ENCODE peak calls at places on chromosomes 7 and 10, in four cellular contexts. One of them, this sample, is unnamed.
A peak's percentile ranks its signal among the peaks of the same experiment; 100 is the strongest.

GRCh38 chr10:11551915-11552602 is 59.4 kb downstream of the USP6NL start:
- DNase-seq in hypothalamus: no peak
- DNase-seq in dorsolateral prefrontal cortex: no peak
- DNase-seq in stimulated activated CD8-positive, alpha-beta memory T cell treated with anti-CD3 and anti-CD28 coated beads, Interleukin-4, amount 100 ng/mL, for 1 hour: no peak
- DNase-seq in this sample: no peak

GRCh38 chr7:148941598-148942280 is 57.6 kb upstream of the EZH2 start:
- DNase-seq in dorsolateral prefrontal cortex: no peak
- DNase-seq in hypothalamus: no peak
- DNase-seq in stimulated activated CD8-positive, alpha-beta memory T cell treated with anti-CD3 and anti-CD28 coated beads, Interleukin-4, amount 100 ng/mL, for 1 hour: peak; percentile 15
- DNase-seq in this sample: no peak

GRCh38 chr10:87585565-87586514 is 73.8 kb upstream of the PAPSS2 start:
- DNase-seq in stimulated activated CD8-positive, alpha-beta memory T cell treated with anti-CD3 and anti-CD28 coated beads, Interleukin-4, amount 100 ng/mL, for 1 hour: no peak
- DNase-seq in dorsolateral prefrontal cortex: no peak
- DNase-seq in hypothalamus: no peak
- DNase-seq in this sample: no peak

GRCh38 chr10:49518982-49519578 is 19.8 kb downstream of the ERCC6 start:
- DNase-seq in hypothalamus: no peak
- DNase-seq in stimulated activated CD8-positive, alpha-beta memory T cell treated with anti-CD3 and anti-CD28 coated beads, Interleukin-4, amount 100 ng/mL, for 1 hour: no peak
- DNase-seq in dorsolateral prefrontal cortex: no peak
- DNase-seq in this sample: no peak

GRCh38 chr10:70418713-70419112 is 14.8 kb downstream of the EIF4EBP2 start:
- DNase-seq in dorsolateral prefrontal cortex: no peak
- DNase-seq in stimulated activated CD8-positive, alpha-beta memory T cell treated with anti-CD3 and anti-CD28 coated beads, Interleukin-4, amount 100 ng/mL, for 1 hour: no peak
- DNase-seq in hypothalamus: no peak
- DNase-seq in this sample: no peak

GRCh38 chr7:148772297-148773089 is 73.8 kb downstream of the CUL1 start:
- DNase-seq in dorsolateral prefrontal cortex: no peak
- DNase-seq in stimulated activated CD8-positive, alpha-beta memory T cell treated with anti-CD3 and anti-CD28 coated beads, Interleukin-4, amount 100 ng/mL, for 1 hour: peak; percentile 1
- DNase-seq in hypothalamus: no peak
- DNase-seq in this sample: no peak

GRCh38 chr10:102645388-102645740 is 1.1 kb downstream of the TRIM8 start:
- DNase-seq in hypothalamus: no peak
- DNase-seq in stimulated activated CD8-positive, alpha-beta memory T cell treated with anti-CD3 and anti-CD28 coated beads, Interleukin-4, amount 100 ng/mL, for 1 hour: no peak
- DNase-seq in dorsolateral prefrontal cortex: peak; percentile 84
- DNase-seq in this sample: no peak

GRCh38 chr7:27714831-27715444 is 25.0 kb upstream of the TAX1BP1 start:
- DNase-seq in dorsolateral prefrontal cortex: no peak
- DNase-seq in stimulated activated CD8-positive, alpha-beta memory T cell treated with anti-CD3 and anti-CD28 coated beads, Interleukin-4, amount 100 ng/mL, for 1 hour: no peak
- DNase-seq in hypothalamus: no peak
- DNase-seq in this sample: no peak

GRCh38 chr10:43211030-43211429 is 55.8 kb downstream of the RASGEF1A start:
- DNase-seq in hypothalamus: no peak
- DNase-seq in stimulated activated CD8-positive, alpha-beta memory T cell treated with anti-CD3 and anti-CD28 coated beads, Interleukin-4, amount 100 ng/mL, for 1 hour: no peak
- DNase-seq in dorsolateral prefrontal cortex: no peak
- DNase-seq in this sample: no peak

GRCh38 chr7:139598642-139599041 is 75.2 kb downstream of the CLEC2L start:
- DNase-seq in dorsolateral prefrontal cortex: no peak
- DNase-seq in hypothalamus: no peak
- DNase-seq in stimulated activated CD8-positive, alpha-beta memory T cell treated with anti-CD3 and anti-CD28 coated beads, Interleukin-4, amount 100 ng/mL, for 1 hour: no peak
- DNase-seq in this sample: no peak

GRCh38 chr7:88629559-88629958 is 129.9 kb upstream of the ZNF804B start:
- DNase-seq in dorsolateral prefrontal cortex: no peak
- DNase-seq in stimulated activated CD8-positive, alpha-beta memory T cell treated with anti-CD3 and anti-CD28 coated beads, Interleukin-4, amount 100 ng/mL, for 1 hour: no peak
- DNase-seq in hypothalamus: no peak
- DNase-seq in this sample: no peak

GRCh38 chr7:122535086-122535485 is 163.8 kb downstream of the RNF133 start:
- DNase-seq in dorsolateral prefrontal cortex: no peak
- DNase-seq in stimulated activated CD8-positive, alpha-beta memory T cell treated with anti-CD3 and anti-CD28 coated beads, Interleukin-4, amount 100 ng/mL, for 1 hour: no peak
- DNase-seq in hypothalamus: no peak
- DNase-seq in this sample: no peak

GRCh38 chr7:142298631-142299030 is 40.8 kb upstream of the PRSS58 start:
- DNase-seq in dorsolateral prefrontal cortex: no peak
- DNase-seq in stimulated activated CD8-positive, alpha-beta memory T cell treated with anti-CD3 and anti-CD28 coated beads, Interleukin-4, amount 100 ng/mL, for 1 hour: no peak
- DNase-seq in hypothalamus: no peak
- DNase-seq in this sample: no peak

GRCh38 chr7:106119719-106120118 is 7.6 kb upstream of the SYPL1 start:
- DNase-seq in stimulated activated CD8-positive, alpha-beta memory T cell treated with anti-CD3 and anti-CD28 coated beads, Interleukin-4, amount 100 ng/mL, for 1 hour: no peak
- DNase-seq in dorsolateral prefrontal cortex: no peak
- DNase-seq in hypothalamus: no peak
- DNase-seq in this sample: no peak

GRCh38 chr7:23369695-23370404 is 70.7 kb downstream of the MALSU1 start:
- DNase-seq in stimulated activated CD8-positive, alpha-beta memory T cell treated with anti-CD3 and anti-CD28 coated beads, Interleukin-4, amount 100 ng/mL, for 1 hour: no peak
- DNase-seq in dorsolateral prefrontal cortex: no peak
- DNase-seq in hypothalamus: no peak
- DNase-seq in this sample: no peak

GRCh38 chr10:72597897-72598296 is 28.0 kb downstream of the MICU1 start:
- DNase-seq in hypothalamus: no peak
- DNase-seq in stimulated activated CD8-positive, alpha-beta memory T cell treated with anti-CD3 and anti-CD28 coated beads, Interleukin-4, amount 100 ng/mL, for 1 hour: no peak
- DNase-seq in dorsolateral prefrontal cortex: no peak
- DNase-seq in this sample: no peak

GRCh38 chr10:35821339-35821911 is 179.3 kb upstream of the FZD8 start:
- DNase-seq in hypothalamus: no peak
- DNase-seq in dorsolateral prefrontal cortex: no peak
- DNase-seq in stimulated activated CD8-positive, alpha-beta memory T cell treated with anti-CD3 and anti-CD28 coated beads, Interleukin-4, amount 100 ng/mL, for 1 hour: no peak
- DNase-seq in this sample: no peak

GRCh38 chr10:118118751-118119150 is 72.0 kb upstream of the RAB11FIP2 start:
- DNase-seq in dorsolateral prefrontal cortex: no peak
- DNase-seq in stimulated activated CD8-positive, alpha-beta memory T cell treated with anti-CD3 and anti-CD28 coated beads, Interleukin-4, amount 100 ng/mL, for 1 hour: no peak
- DNase-seq in hypothalamus: no peak
- DNase-seq in this sample: no peak

GRCh38 chr7:6453737-6454136 is 6.0 kb upstream of the DAGLB start:
- DNase-seq in hypothalamus: no peak
- DNase-seq in dorsolateral prefrontal cortex: no peak
- DNase-seq in stimulated activated CD8-positive, alpha-beta memory T cell treated with anti-CD3 and anti-CD28 coated beads, Interleukin-4, amount 100 ng/mL, for 1 hour: no peak
- DNase-seq in this sample: no peak

GRCh38 chr7:2953099-2953498 is 90.6 kb downstream of the CARD11 start:
- DNase-seq in stimulated activated CD8-positive, alpha-beta memory T cell treated with anti-CD3 and anti-CD28 coated beads, Interleukin-4, amount 100 ng/mL, for 1 hour: no peak
- DNase-seq in dorsolateral prefrontal cortex: no peak
- DNase-seq in hypothalamus: no peak
- DNase-seq in this sample: no peak

GRCh38 chr7:79301419-79301818 is 152.0 kb downstream of the MAGI2 start:
- DNase-seq in stimulated activated CD8-positive, alpha-beta memory T cell treated with anti-CD3 and anti-CD28 coated beads, Interleukin-4, amount 100 ng/mL, for 1 hour: no peak
- DNase-seq in dorsolateral prefrontal cortex: no peak
- DNase-seq in hypothalamus: no peak
- DNase-seq in this sample: no peak

GRCh38 chr10:131736321-131736980 is 164.4 kb upstream of the PPP2R2D start:
- DNase-seq in hypothalamus: no peak
- DNase-seq in stimulated activated CD8-positive, alpha-beta memory T cell treated with anti-CD3 and anti-CD28 coated beads, Interleukin-4, amount 100 ng/mL, for 1 hour: no peak
- DNase-seq in dorsolateral prefrontal cortex: no peak
- DNase-seq in this sample: no peak

GRCh38 chr7:69751026-69751425 is 152.8 kb downstream of the AUTS2 start:
- DNase-seq in hypothalamus: no peak
- DNase-seq in stimulated activated CD8-positive, alpha-beta memory T cell treated with anti-CD3 and anti-CD28 coated beads, Interleukin-4, amount 100 ng/mL, for 1 hour: no peak
- DNase-seq in dorsolateral prefrontal cortex: no peak
- DNase-seq in this sample: no peak

GRCh38 chr10:116690356-116691078 is 51.8 kb downstream of the HSPA12A start:
- DNase-seq in stimulated activated CD8-positive, alpha-beta memory T cell treated with anti-CD3 and anti-CD28 coated beads, Interleukin-4, amount 100 ng/mL, for 1 hour: no peak
- DNase-seq in dorsolateral prefrontal cortex: peak; percentile 83
- DNase-seq in hypothalamus: no peak
- DNase-seq in this sample: no peak

GRCh38 chr10:91684841-91685240 is 52.0 kb upstream of the PPP1R3C start:
- DNase-seq in stimulated activated CD8-positive, alpha-beta memory T cell treated with anti-CD3 and anti-CD28 coated beads, Interleukin-4, amount 100 ng/mL, for 1 hour: no peak
- DNase-seq in dorsolateral prefrontal cortex: no peak
- DNase-seq in hypothalamus: no peak
- DNase-seq in this sample: no peak

GRCh38 chr7:83267141-83267631 is 104.5 kb upstream of the PCLO start:
- DNase-seq in dorsolateral prefrontal cortex: no peak
- DNase-seq in stimulated activated CD8-positive, alpha-beta memory T cell treated with anti-CD3 and anti-CD28 coated beads, Interleukin-4, amount 100 ng/mL, for 1 hour: no peak
- DNase-seq in hypothalamus: no peak
- DNase-seq in this sample: no peak

GRCh38 chr7:79823246-79823951 is 311.2 kb upstream of the GNAI1 start:
- DNase-seq in hypothalamus: no peak
- DNase-seq in stimulated activated CD8-positive, alpha-beta memory T cell treated with anti-CD3 and anti-CD28 coated beads, Interleukin-4, amount 100 ng/mL, for 1 hour: no peak
- DNase-seq in dorsolateral prefrontal cortex: no peak
- DNase-seq in this sample: no peak

GRCh38 chr7:80087051-80087767 is 47.4 kb upstream of the GNAI1 start:
- DNase-seq in dorsolateral prefrontal cortex: no peak
- DNase-seq in hypothalamus: no peak
- DNase-seq in stimulated activated CD8-positive, alpha-beta memory T cell treated with anti-CD3 and anti-CD28 coated beads, Interleukin-4, amount 100 ng/mL, for 1 hour: no peak
- DNase-seq in this sample: no peak